ENCODE peak calls at places on chromosomes 7 and 10, in seven cellular contexts. H, O, M, C, Y, T and W are unnamed samples.

GRCh38 chr7:464712-465461 is 54.8 kb downstream of the PDGFA start:
- DNase-seq in C (no peak), T (peak), Y (peak), H (no peak), O (no peak), M (peak), W (no peak)

GRCh38 chr10:123150229-123150985 is 2.5 kb downstream of the HMX2 start:
- DNase-seq in H (no peak), O (no peak), C (no peak), M (no peak), T (no peak), Y (no peak), W (no peak)

GRCh38 chr10:104429834-104430233 is 76.2 kb downstream of the CFAP58 start:
- DNase-seq in O (no peak), M (peak), C (no peak), H (no peak), Y (no peak), T (no peak), W (peak)

GRCh38 chr10:73590881-73591577 is at the start of gene USP54:
- DNase-seq in M (no peak), Y (no peak), H (no peak), T (peak), C (no peak), O (no peak), W (peak)

GRCh38 chr10:59864141-59864962 is 42.0 kb downstream of the CCDC6 start:
- DNase-seq in C (no peak), M (no peak), Y (no peak), T (no peak), O (no peak), H (no peak), W (no peak)

GRCh38 chr7:50303894-50304157 is 690 bp upstream of the IKZF1 start:
- DNase-seq in C (no peak), H (peak), T (no peak), O (no peak), Y (no peak), M (peak), W (peak)

GRCh38 chr10:30063098-30063497 is 3.7 kb upstream of the JCAD start:
- DNase-seq in C (no peak), Y (no peak), O (no peak), M (no peak), H (no peak), T (peak), W (no peak)

GRCh38 chr7:157586426-157586955 is 249.7 kb downstream of the DNAJB6 start:
- DNase-seq in Y (no peak), O (no peak), T (no peak), H (no peak), M (no peak), C (no peak), W (no peak)

GRCh38 chr7:86848226-86848625 is 204.5 kb downstream of the GRM3 start:
- DNase-seq in Y (no peak), O (no peak), H (no peak), M (no peak), C (no peak), T (no peak), W (no peak)

GRCh38 chr10:88763441-88763840 is 3.6 kb downstream of the LIPN start:
- DNase-seq in O (no peak), M (no peak), Y (no peak), T (no peak), H (no peak), C (peak), W (no peak)

GRCh38 chr7:142919656-142920055 is 13.9 kb downstream of the TRPV5 start:
- DNase-seq in O (no peak), H (no peak), M (no peak), Y (no peak), C (no peak), T (no peak), W (no peak)

GRCh38 chr7:104950006-104950405 is 64.0 kb upstream of the KMT2E start:
- DNase-seq in Y (no peak), T (no peak), M (no peak), H (no peak), C (no peak), O (no peak), W (no peak)

GRCh38 chr10:132065491-132066105 is at the start of gene JAKMIP3:
- DNase-seq in Y (peak), T (peak), M (peak), C (peak), H (no peak), O (no peak), W (peak)

GRCh38 chr10:19325581-19325980 is 277.0 kb downstream of the MALRD1 start:
- DNase-seq in M (no peak), T (peak), Y (no peak), H (no peak), C (no peak), O (no peak), W (no peak)

GRCh38 chr10:27530477-27530876 is 26.4 kb downstream of the RAB18 start:
- DNase-seq in Y (no peak), M (no peak), C (no peak), O (no peak), T (no peak), H (no peak), W (no peak)

GRCh38 chr10:50623299-50624153 is at the start of gene SGMS1:
- DNase-seq in T (peak), M (peak), C (peak), H (peak), Y (peak), O (peak), W (peak)

GRCh38 chr7:101727184-101727583 is 90.2 kb upstream of the CUX1 start:
- DNase-seq in Y (no peak), M (no peak), H (no peak), C (no peak), T (no peak), O (no peak), W (no peak)

GRCh38 chr7:3200504-3200903 is 100.5 kb upstream of the SDK1 start:
- DNase-seq in C (no peak), H (no peak), Y (no peak), M (peak), T (peak), O (no peak), W (peak)

GRCh38 chr7:55247466-55247865 is 117.7 kb upstream of the LANCL2 start:
- DNase-seq in M (no peak), T (peak), O (no peak), C (no peak), Y (no peak), H (no peak), W (no peak)

GRCh38 chr10:11869743-11870460 is 46.7 kb downstream of the PROSER2 start:
- DNase-seq in H (no peak), T (peak), O (no peak), Y (no peak), C (no peak), M (no peak), W (peak)

GRCh38 chr10:73183882-73184281 is 16.0 kb downstream of the FAM149B1 start:
- DNase-seq in T (peak), M (no peak), C (no peak), H (no peak), Y (no peak), O (no peak), W (no peak)

GRCh38 chr10:88980836-88981235 is 9.8 kb upstream of the FAS start:
- DNase-seq in O (no peak), H (no peak), C (no peak), Y (no peak), M (no peak), T (no peak), W (no peak)

GRCh38 chr10:105252908-105253307 is 611.8 kb downstream of the SORCS3 start:
- DNase-seq in O (no peak), Y (no peak), M (no peak), H (no peak), C (no peak), T (no peak), W (peak)

GRCh38 chr7:17773289-17773626 is 167.0 kb downstream of the SNX13 start:
- DNase-seq in M (no peak), H (no peak), T (peak), Y (peak), C (no peak), O (no peak), W (no peak)

GRCh38 chr7:74627699-74628411 is 29.7 kb upstream of the GTF2I start:
- DNase-seq in M (no peak), Y (peak), C (no peak), H (peak), O (no peak), T (peak), W (peak)

GRCh38 chr10:73408978-73409521 is 4.8 kb downstream of the ANXA7 start:
- DNase-seq in M (no peak), C (no peak), H (no peak), T (no peak), O (no peak), Y (no peak), W (no peak)

GRCh38 chr7:74380720-74381119 is 73.0 kb upstream of the GTF2IRD1 start:
- DNase-seq in T (no peak), C (no peak), O (no peak), Y (no peak), H (no peak), M (no peak), W (no peak)

GRCh38 chr7:77540402-77540822 is 3.3 kb downstream of the PTPN12 start:
- DNase-seq in M (no peak), O (no peak), C (no peak), T (no peak), H (no peak), Y (no peak), W (no peak)

GRCh38 chr10:103040424-103040823 is 122.3 kb downstream of the CNNM2 start:
- DNase-seq in Y (no peak), O (no peak), T (peak), M (no peak), H (no peak), C (no peak), W (no peak)

GRCh38 chr7:116167177-116167576 is 43.2 kb upstream of the TES start:
- DNase-seq in M (peak), O (no peak), Y (no peak), H (no peak), C (no peak), T (no peak), W (peak)

GRCh38 chr7:39894904-39895303 is 55.2 kb upstream of the CDK13 start:
- DNase-seq in C (no peak), O (no peak), M (no peak), T (peak), Y (no peak), H (no peak), W (no peak)

GRCh38 chr10:95246582-95247051 is 44.2 kb downstream of the PDLIM1 start:
- DNase-seq in H (peak), Y (peak), O (peak), T (peak), C (peak), M (peak), W (peak)

GRCh38 chr10:62650411-62650810 is 154.1 kb upstream of the ADO start:
- DNase-seq in M (no peak), Y (no peak), O (no peak), T (no peak), C (no peak), H (no peak), W (no peak)

GRCh38 chr10:125231116-125231812 is 70.9 kb upstream of the CTBP2 start:
- DNase-seq in Y (peak), H (no peak), T (peak), O (no peak), M (peak), C (peak), W (peak)

GRCh38 chr7:149007615-149008014 is 20.7 kb downstream of the PDIA4 start:
- DNase-seq in T (no peak), O (no peak), Y (no peak), M (no peak), H (no peak), C (no peak), W (no peak)

GRCh38 chr7:129308047-129308446 is 83.2 kb downstream of the AHCYL2 start:
- DNase-seq in M (no peak), T (peak), Y (peak), O (no peak), H (no peak), C (no peak), W (no peak)
- TF ChIP-seq CTCF in M (no peak), T (no peak), Y (no peak), O (no peak), H (no peak), C (no peak), W (no peak)

GRCh38 chr10:121455377-121455776 is 142.9 kb downstream of the FGFR2 start:
- DNase-seq in O (no peak), H (no peak), T (no peak), C (no peak), Y (no peak), M (no peak), W (no peak)
- TF ChIP-seq CTCF in O (no peak), H (no peak), T (no peak), C (no peak), Y (no peak), M (no peak), W (no peak)

GRCh38 chr7:57424515-57425238 is 25.3 kb upstream of the ZNF716 start:
- DNase-seq in C (no peak), M (no peak), O (no peak), Y (no peak), H (no peak), T (no peak), W (no peak)

GRCh38 chr7:57426629-57427003 is 23.4 kb upstream of the ZNF716 start:
- DNase-seq in T (no peak), M (no peak), Y (no peak), H (no peak), O (no peak), C (no peak), W (no peak)

GRCh38 chr7:57427146-57427545 is 22.8 kb upstream of the ZNF716 start:
- DNase-seq in M (no peak), Y (no peak), O (no peak), T (no peak), H (no peak), C (no peak), W (no peak)

GRCh38 chr7:57425239-57425944 is 24.6 kb upstream of the ZNF716 start:
- DNase-seq in T (no peak), Y (no peak), O (no peak), H (no peak), C (no peak), M (no peak), W (no peak)

GRCh38 chr7:57425969-57426628 is 23.9 kb upstream of the ZNF716 start:
- DNase-seq in O (no peak), T (no peak), C (no peak), Y (no peak), M (no peak), H (no peak), W (no peak)
- TF ChIP-seq CTCF in O (no peak), T (no peak), C (no peak), Y (peak), M (peak), H (peak), W (no peak)

DNA sequence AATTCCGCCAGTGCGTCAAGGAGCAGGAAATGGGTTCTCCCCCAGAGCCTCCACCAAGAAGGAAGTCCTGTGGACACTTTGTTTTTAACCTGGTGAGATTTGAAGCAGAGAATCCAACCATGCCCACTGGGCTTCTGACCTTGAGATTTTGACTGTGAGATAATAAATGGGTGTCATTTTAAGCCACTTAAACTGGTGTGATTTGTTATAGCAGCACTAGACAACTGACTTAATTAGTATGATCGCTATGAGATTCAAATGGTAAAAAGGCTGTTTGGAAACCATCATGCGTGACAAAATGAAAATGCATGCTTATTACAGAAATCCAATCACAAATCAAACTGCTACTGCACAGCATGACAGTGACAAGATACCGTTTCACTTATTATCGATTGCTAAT is 98.0 kb downstream of the ADAM12 start:
- DNase-seq in H (no peak), M (no peak), T (no peak), C (no peak), O (no peak), Y (no peak), W (no peak)
- TF ChIP-seq CTCF in H (no peak), M (no peak), T (no peak), C (no peak), O (no peak), Y (no peak), W (no peak)

DNA sequence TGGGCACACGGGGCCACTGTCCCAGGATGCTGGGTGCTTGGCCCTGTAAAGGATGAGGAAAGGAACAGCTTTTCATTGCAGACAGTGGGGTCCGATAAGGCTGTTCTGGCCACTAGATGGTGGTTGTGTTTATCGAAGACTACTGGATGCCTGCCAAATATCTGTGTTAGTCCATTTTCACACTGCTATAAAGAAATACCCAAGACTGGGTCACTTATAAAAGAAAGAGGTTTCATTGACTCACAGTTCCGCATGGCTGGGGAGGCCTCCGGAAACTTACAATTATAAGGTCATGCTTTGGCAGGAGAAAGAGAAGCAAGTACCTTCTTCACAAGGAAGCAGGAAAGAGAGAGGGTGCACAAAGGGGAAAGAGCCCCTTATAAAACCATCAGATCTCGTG is 32.2 kb upstream of the GARS1 start:
- DNase-seq in C (no peak), O (no peak), T (peak), Y (no peak), M (no peak), H (no peak), W (no peak)
- TF ChIP-seq CTCF in C (no peak), O (no peak), T (peak), Y (no peak), M (no peak), H (no peak), W (no peak)

GRCh38 chr10:806451-807162 is 117.1 kb upstream of the DIP2C start:
- DNase-seq in M (no peak), O (no peak), Y (no peak), T (no peak), C (no peak), H (no peak), W (no peak)
- TF ChIP-seq CTCF in M (no peak), O (no peak), Y (no peak), T (no peak), C (no peak), H (no peak), W (no peak)

DNA sequence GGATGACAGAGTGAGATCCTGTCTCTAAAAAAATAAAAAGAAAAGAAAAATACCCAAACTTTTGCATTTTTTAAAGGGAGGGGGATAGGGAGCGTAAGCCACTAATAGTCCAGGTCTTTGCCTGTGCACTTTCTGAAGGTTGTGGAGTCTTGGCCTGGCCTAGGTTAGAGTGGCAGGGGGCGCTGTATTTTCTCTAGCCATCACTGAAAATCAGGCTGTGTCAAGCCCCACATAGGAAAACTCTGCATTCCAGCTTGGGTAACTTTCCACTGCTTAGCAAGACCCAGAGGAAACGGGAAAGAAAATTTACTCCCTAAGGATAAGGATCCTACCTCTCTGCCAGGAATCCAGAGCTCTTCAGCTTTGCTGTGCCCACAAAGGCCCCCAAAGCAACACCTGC is 10.5 kb upstream of the PAX4 start:
- DNase-seq in C (peak), T (no peak), O (no peak), Y (no peak), M (peak), H (no peak), W (peak)
- TF ChIP-seq CTCF in C (no peak), T (peak), O (no peak), Y (no peak), M (no peak), H (no peak), W (peak)

DNA sequence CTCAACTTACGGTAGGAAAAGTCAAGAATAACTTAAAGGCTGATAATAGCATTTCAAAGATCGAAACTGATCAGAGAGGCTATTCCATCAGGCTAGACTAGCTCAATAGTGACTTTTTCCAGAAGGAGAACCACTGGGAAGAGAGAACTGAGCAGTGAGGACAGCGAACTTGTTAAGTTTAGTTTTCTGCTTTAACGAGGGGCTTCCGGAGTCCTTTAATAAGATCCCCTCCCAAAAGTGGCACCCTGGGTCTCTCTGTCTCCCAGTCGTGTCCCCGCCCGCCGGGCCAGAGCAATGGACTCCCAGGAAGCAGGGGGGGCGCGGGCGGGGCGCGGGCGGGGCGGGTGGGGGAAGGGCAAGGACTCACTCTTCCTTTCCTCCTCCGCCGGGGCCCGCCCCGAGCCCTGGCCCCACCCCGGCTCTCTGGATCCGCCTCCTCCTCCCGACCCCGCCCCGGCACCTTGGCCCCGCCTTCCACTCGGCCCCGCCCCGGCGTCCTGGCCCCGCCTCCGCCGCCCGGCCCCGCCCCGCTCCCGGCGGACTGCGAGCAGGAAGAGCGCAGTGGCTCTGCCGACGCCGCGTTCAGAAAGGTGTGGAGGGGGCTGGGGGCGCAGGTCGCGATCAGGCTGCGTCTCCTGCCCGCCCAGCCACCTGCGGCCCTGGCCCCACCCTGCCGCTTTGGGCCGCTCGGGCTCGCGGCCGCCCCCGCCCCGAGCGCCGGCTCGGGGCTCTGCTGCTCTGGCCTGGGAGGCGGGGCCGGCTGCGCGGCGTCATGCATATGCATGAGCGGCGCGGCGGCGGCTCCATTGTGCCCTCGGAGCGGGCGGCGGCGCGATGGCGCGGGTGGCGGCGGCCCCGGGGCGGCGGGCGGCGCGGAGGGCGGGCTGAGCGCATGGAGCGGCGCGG is at the start of gene ZMIZ2:
- DNase-seq in Y (peak), O (peak), C (peak), H (peak), M (peak), T (peak), W (peak)
- TF ChIP-seq CTCF in Y (no peak), O (no peak), C (no peak), H (no peak), M (no peak), T (no peak), W (no peak)

DNA sequence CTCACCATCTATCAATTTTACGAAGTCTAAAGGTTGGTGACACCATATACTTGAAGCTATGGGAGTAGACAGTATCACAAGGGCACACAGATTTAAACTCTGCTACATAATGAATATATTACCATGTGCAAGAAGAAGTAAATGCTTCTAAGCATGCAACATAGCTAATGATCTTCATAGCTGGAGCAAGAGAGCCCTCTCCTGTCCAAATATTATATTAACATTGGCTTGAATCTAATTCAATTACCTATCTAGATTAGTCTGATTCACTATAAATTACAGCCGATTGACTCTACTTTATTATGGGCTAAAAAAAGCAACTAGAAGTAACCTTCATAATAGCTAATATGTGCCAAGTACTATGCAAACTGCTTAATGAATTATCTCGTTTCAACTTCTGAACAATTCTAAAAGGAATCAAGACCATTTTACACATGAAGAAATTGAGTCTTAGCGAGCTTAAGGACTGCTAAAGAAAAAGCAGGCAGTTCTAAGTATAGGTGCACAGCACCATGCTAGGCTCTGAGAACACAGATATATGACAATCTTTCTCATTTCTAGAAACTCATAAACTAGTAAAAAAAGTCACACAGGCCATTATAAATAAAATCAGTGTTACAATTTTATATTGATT is 21.9 kb downstream of the FRA10AC1 start:
- DNase-seq in O (no peak), M (no peak), T (peak), Y (no peak), H (no peak), C (no peak), W (peak)
- TF ChIP-seq CTCF in O (no peak), M (no peak), T (peak), Y (no peak), H (no peak), C (no peak), W (peak)